ENCODE peak calls at places on chromosomes 4 and X, in nine cellular contexts. K is lower lobe of right lung, E is epithelial cell of esophagus, A is pancreas, U is neural progenitor cell, W is cardiac muscle cell, J is suprapubic skin, X is mesothelial cell of epicardium, G is AG09319. H is an unnamed sample.

GRCh38 chr4:113675731-113676707 is 85.5 kb downstream of the CAMK2D start:
- DNase-seq in G (no peak), E (peak; percentile 45), J (no peak), K (no peak), W (no peak), X (no peak), U (no peak), A (no peak), H (no peak)

GRCh38 chrX:106039920-106040319 is 1.4 kb upstream of the SERPINA7 start:
- DNase-seq in K (no peak), G (no peak), A (no peak), X (no peak), E (peak; percentile 29), U (peak; percentile 39), W (peak; percentile 14), J (no peak), H (no peak)

GRCh38 chrX:3326721-3327120 is 19.7 kb downstream of the MXRA5 start:
- DNase-seq in U (no peak), J (no peak), X (no peak), W (no peak), E (no peak), G (peak; percentile 56), A (no peak), K (no peak), H (no peak)

GRCh38 chr4:149555146-149555545 is 260.5 kb downstream of the IQCM start:
- DNase-seq in A (no peak), W (no peak), K (no peak), J (no peak), G (no peak), X (no peak), E (peak; percentile 52), U (no peak), H (no peak)

GRCh38 chr4:10108818-10109783 is 7.5 kb downstream of the WDR1 start:
- DNase-seq in K (no peak), E (peak; percentile 94), X (no peak), U (no peak), W (no peak), A (no peak), J (no peak), G (no peak), H (no peak)

GRCh38 chr4:37561803-37562207 is 124.4 kb downstream of the RELL1 start:
- DNase-seq in J (no peak), E (peak; percentile 89), G (no peak), U (no peak), K (no peak), W (no peak), A (no peak), X (no peak), H (no peak)

GRCh38 chrX:56557376-56557929 is 6.0 kb upstream of the UBQLN2 start:
- DNase-seq in J (no peak), X (no peak), W (no peak), U (no peak), E (no peak), A (no peak), G (no peak), K (no peak), H (no peak)

GRCh38 chrX:25049347-25049746 is 33.6 kb upstream of the ARX start:
- DNase-seq in K (no peak), W (no peak), E (peak; percentile 18), J (no peak), U (no peak), A (no peak), G (no peak), X (no peak), H (no peak)

GRCh38 chr4:20433101-20433705 is 181.5 kb downstream of the SLIT2 start:
- DNase-seq in G (no peak), A (no peak), X (no peak), E (no peak), K (no peak), U (peak; percentile 55), W (no peak), J (no peak), H (no peak)

GRCh38 chrX:145821898-145822567 is 4.4 kb downstream of the SLITRK2 start:
- DNase-seq in E (no peak), X (no peak), A (no peak), W (no peak), U (no peak), G (no peak), J (no peak), K (no peak), H (no peak)

GRCh38 chr4:33616121-33616520 is 2628.2 kb downstream of the ARAP2 start:
- DNase-seq in K (no peak), J (no peak), W (no peak), E (no peak), A (no peak), U (no peak), X (no peak), G (no peak), H (no peak)

GRCh38 chr4:48307528-48307927 is 33.8 kb upstream of the SLAIN2 start:
- DNase-seq in J (no peak), K (no peak), G (no peak), W (no peak), A (no peak), E (no peak), U (no peak), X (no peak), H (no peak)

GRCh38 chr4:100590308-100590707 is 72.5 kb upstream of the EMCN start:
- DNase-seq in E (peak; percentile 21), J (no peak), G (no peak), A (no peak), K (no peak), W (no peak), U (no peak), X (no peak), H (no peak)

GRCh38 chrX:1323315-1323714 is 13.3 kb upstream of the IL3RA start:
- DNase-seq in W (peak; percentile 49), G (no peak), J (no peak), X (no peak), E (no peak), A (no peak), K (peak; percentile 71), U (peak; percentile 70), H (peak; percentile 82)
- TF ChIP-seq CTCF in W (no peak), G (peak; percentile 16), J (no peak), X (no peak), E (no peak), A (no peak), K (peak; percentile 44), U (peak; percentile 60), H (peak; percentile 68)

GRCh38 chrX:41716217-41716616 is 7.8 kb upstream of the GPR82 start:
- DNase-seq in U (no peak), G (no peak), K (no peak), W (no peak), J (no peak), E (no peak), X (no peak), A (no peak), H (no peak)
- TF ChIP-seq CTCF in U (no peak), G (no peak), K (no peak), W (no peak), J (no peak), E (no peak), X (no peak), A (no peak), H (no peak)

DNA sequence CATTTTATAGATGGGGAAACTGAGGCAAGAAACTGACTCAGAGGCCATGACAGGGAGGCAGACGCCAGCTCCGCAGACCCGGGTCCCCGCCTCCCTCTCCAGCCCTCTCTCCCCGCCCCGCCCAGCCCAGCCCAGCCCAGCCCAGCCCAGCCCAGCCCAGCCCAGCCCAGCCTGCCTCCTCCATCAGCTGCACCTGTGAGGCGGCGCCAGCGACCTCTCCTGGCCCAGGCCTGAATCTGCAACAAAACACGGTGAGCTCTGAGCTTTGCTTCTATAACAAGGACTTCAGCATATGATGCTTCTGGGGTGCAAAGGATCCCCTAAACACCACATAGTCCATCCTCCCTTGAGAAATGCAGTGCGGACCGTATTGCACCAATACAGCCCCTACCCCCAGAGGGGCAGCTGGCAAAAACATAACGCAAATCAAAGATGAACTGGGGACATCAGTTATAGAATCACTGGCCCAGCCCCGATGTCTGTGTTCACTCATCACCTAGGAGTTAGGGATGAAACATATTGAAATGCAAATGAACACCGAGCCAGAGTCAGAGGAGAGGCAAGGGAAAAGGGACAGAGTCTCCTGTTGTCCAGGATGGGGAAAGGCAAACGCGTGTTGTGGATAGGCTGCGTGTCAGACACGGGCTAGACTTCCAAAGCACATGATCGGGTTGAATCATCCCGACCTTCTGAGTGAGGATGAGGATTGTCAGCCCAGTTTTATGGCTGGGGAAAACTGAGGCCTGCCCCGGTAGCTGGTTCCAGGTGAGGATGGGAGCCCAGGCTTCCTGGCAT is 216.1 kb upstream of the PSAPL1 start:
- DNase-seq in K (peak; percentile 44), W (peak; percentile 57), U (peak; percentile 86), E (no peak), J (no peak), A (peak; percentile 36), X (no peak), G (no peak), H (peak; percentile 81)
- TF ChIP-seq CTCF in K (no peak), W (peak; percentile 21), U (peak; percentile 62), E (no peak), J (no peak), A (no peak), X (no peak), G (no peak), H (peak; percentile 47)

DNA sequence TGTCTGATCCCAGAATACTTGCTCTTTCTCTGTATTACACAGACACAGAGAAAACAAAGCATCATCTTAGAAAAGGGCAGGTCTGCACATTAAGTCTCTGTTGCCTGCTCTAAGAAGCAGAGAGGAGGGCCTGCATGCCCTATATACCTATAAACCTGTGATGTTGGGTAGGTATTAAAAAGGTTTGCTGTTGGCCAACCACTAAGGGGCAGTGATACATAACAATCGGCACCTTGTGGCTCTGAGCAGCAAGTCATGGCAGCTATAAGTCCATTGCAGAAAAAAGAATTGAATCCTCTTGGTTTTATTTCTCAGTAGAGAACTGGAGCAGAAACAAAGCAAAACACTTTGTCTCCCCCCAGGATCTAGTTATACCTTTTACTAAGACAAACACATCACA is 1364.4 kb downstream of the STIM2 start:
- DNase-seq in U (peak; percentile 67), G (peak; percentile 24), A (no peak), X (no peak), E (peak; percentile 82), K (no peak), J (no peak), W (peak; percentile 55), H (no peak)
- TF ChIP-seq CTCF in U (peak; percentile 67), G (peak; percentile 42), A (no peak), X (no peak), E (peak; percentile 73), K (no peak), J (no peak), W (peak; percentile 36), H (no peak)

DNA sequence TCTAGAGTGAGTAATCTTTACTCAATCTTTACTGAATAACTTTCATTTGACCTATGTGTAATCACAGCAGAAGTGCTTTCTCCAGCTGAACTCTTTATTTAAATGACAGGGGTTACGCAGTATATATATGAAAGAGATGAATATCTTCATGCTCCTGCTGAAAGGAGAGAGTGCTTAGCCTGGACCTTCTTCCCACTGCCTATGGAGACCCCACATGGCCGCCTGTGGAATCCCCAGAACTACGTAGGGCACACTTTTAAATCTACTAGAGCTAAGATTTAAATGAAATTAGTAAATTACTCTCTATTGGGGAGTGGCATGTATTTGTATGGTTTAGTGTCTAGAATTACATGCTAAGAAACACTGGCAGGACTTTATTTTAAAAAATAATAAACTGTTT is 391.2 kb downstream of the ANKRD50 start:
- DNase-seq in E (no peak), A (no peak), W (peak; percentile 36), K (no peak), U (peak; percentile 17), X (no peak), J (no peak), G (no peak), H (no peak)
- TF ChIP-seq CTCF in E (no peak), A (no peak), W (peak; percentile 32), K (no peak), U (peak; percentile 38), X (no peak), J (no peak), G (no peak), H (no peak)

H was measured in CD14-positive monocyte.